ENCODE peak calls at places on chromosomes 12 and 14, in four cellular contexts. U is neuronal stem cell, R is dermis microvascular lymphatic vessel endothelial cell, T is NCI-H446 treated with DMSO at 0.1 percent for 48 hours. X is an unnamed sample.

GRCh38 chr12:49636979-49637378 is 13.6 kb downstream of the PRPF40B start:
- DNase-seq in U (peak), R (peak), T (peak), X (peak)

GRCh38 chr14:20632831-20633771 is 8.4 kb downstream of the OR6S1 start:
- DNase-seq in U (peak), R (no peak), T (peak), X (peak)

GRCh38 chr12:58364389-58365086 is 423.2 kb downstream of the ATP23 start:
- DNase-seq in U (no peak), R (no peak), T (peak), X (no peak)

GRCh38 chr12:119578112-119578511 is 15.5 kb upstream of the TMEM233 start:
- DNase-seq in U (no peak), R (no peak), T (no peak), X (peak)

GRCh38 chr12:92297932-92298681 is 152.5 kb upstream of the BTG1 start:
- DNase-seq in U (no peak), R (peak), T (no peak), X (no peak)

GRCh38 chr12:9798008-9798619 is 29.2 kb upstream of the KLRF1 start:
- DNase-seq in U (peak), R (peak), T (no peak), X (no peak)

GRCh38 chr14:22505309-22505708 is 83.7 kb downstream of the DAD1 start:
- DNase-seq in U (no peak), R (no peak), T (no peak), X (no peak)

GRCh38 chr14:100533647-100534485 is 53.4 kb downstream of the BEGAIN start:
- DNase-seq in U (no peak), R (no peak), T (no peak), X (peak)

GRCh38 chr14:90842726-90843125 is 26.5 kb upstream of the TTC7B start:
- DNase-seq in U (no peak), R (no peak), T (no peak), X (no peak)

GRCh38 chr12:49549735-49550710 is 11.2 kb downstream of the KCNH3 start:
- DNase-seq in U (no peak), R (no peak), T (no peak), X (no peak)

GRCh38 chr12:91777268-91777997 is 368.2 kb downstream of the BTG1 start:
- DNase-seq in U (no peak), R (no peak), T (no peak), X (no peak)

GRCh38 chr12:85835810-85836715 is at the start of gene RASSF9:
- DNase-seq in U (no peak), R (peak), T (no peak), X (no peak)

GRCh38 chr12:47547077-47547476 is 158.8 kb downstream of the RPAP3 start:
- DNase-seq in U (no peak), R (peak), T (no peak), X (no peak)

GRCh38 chr14:73058923-73059311 is 583 bp downstream of the RBM25 start:
- DNase-seq in U (no peak), R (no peak), T (no peak), X (no peak)

GRCh38 chr14:44988694-44989093 is 26.7 kb downstream of the TOGARAM1 start:
- DNase-seq in U (no peak), R (no peak), T (no peak), X (no peak)

GRCh38 chr12:123089631-123090353 is 61.1 kb downstream of the PITPNM2 start:
- DNase-seq in U (no peak), R (peak), T (no peak), X (no peak)